ENCODE peak calls at places on chromosome 18, in eight cellular contexts. E is activated gamma-delta T cell treated with Interleukin-2 at 50 U/mL for 16 hours; W is T follicular helper cell; I is Right ventricle myocardium superior; Y is small intestine; R is left lobe of liver; A is stimulated activated naive CD4-positive, alpha-beta T cell; T is GM04503. Q is an unnamed sample.

GRCh38 chr18:12841070-12841469 is 43.0 kb downstream of the PTPN2 start:
- DNase-seq in Y (no peak), E (no peak), R (no peak), I (no peak), W (no peak), A (no peak), T (no peak), Q (no peak)

GRCh38 chr18:44602845-44603244 is 77.8 kb upstream of the SETBP1 start:
- DNase-seq in A (no peak), I (no peak), W (no peak), Y (no peak), R (no peak), E (no peak), T (no peak), Q (peak; percentile 84)

GRCh38 chr18:74436158-74436755 is 20.9 kb downstream of the DIPK1C start:
- DNase-seq in I (no peak), E (no peak), A (no peak), W (no peak), R (no peak), T (no peak), Y (no peak), Q (no peak)

GRCh38 chr18:79513381-79514081 is 117.8 kb downstream of the NFATC1 start:
- DNase-seq in I (no peak), Y (no peak), A (no peak), T (no peak), E (no peak), W (no peak), R (peak; percentile 42), Q (no peak)

GRCh38 chr18:76823166-76823539 is 796 bp downstream of the ZNF236 start:
- DNase-seq in Y (no peak), I (peak; percentile 53), T (no peak), E (no peak), W (no peak), A (no peak), R (no peak), Q (no peak)

GRCh38 chr18:79422022-79422782 is 26.5 kb downstream of the NFATC1 start:
- DNase-seq in E (no peak), R (no peak), T (no peak), Y (no peak), W (no peak), A (no peak), I (no peak), Q (no peak)

GRCh38 chr18:8703781-8704301 is 1.5 kb upstream of the MTCL1 start:
- DNase-seq in W (no peak), Y (peak; percentile 33), A (no peak), I (no peak), T (no peak), E (no peak), R (no peak), Q (no peak)

GRCh38 chr18:62828091-62828640 is 112.8 kb downstream of the PHLPP1 start:
- DNase-seq in Y (no peak), E (no peak), I (no peak), R (no peak), W (no peak), T (no peak), A (no peak), Q (no peak)

GRCh38 chr18:45540146-45540545 is 75.1 kb upstream of the SLC14A2 start:
- DNase-seq in I (no peak), T (no peak), A (no peak), R (no peak), E (no peak), Y (no peak), W (no peak), Q (no peak)

GRCh38 chr18:65737346-65737745 is 13.5 kb upstream of the CDH7 start:
- DNase-seq in E (no peak), W (no peak), I (no peak), T (no peak), A (no peak), Y (no peak), R (no peak), Q (no peak)

GRCh38 chr18:79400091-79400590 is 4.4 kb downstream of the NFATC1 start:
- DNase-seq in W (peak; percentile 62), E (peak; percentile 66), Y (peak; percentile 28), I (peak; percentile 89), A (peak; percentile 59), T (no peak), R (no peak), Q (no peak)

GRCh38 chr18:50614838-50615237 is 55.0 kb downstream of the MAPK4 start:
- DNase-seq in W (no peak), Y (no peak), E (no peak), R (peak; percentile 84), I (no peak), A (no peak), T (peak; percentile 8), Q (peak; percentile 95)

GRCh38 chr18:48934708-48935432 is 15.9 kb downstream of the SMAD7 start:
- DNase-seq in Y (no peak), E (no peak), W (no peak), I (peak; percentile 87), A (no peak), R (no peak), T (no peak), Q (no peak)

GRCh38 chr18:36378194-36378593 is 80.7 kb downstream of the FHOD3 start:
- DNase-seq in A (no peak), R (no peak), Y (no peak), I (no peak), T (no peak), E (no peak), W (no peak), Q (no peak)

GRCh38 chr18:2571200-2572143 is at the start of the genes METTL4 and NDC80:
- DNase-seq in E (peak; percentile 79), A (peak; percentile 82), I (peak; percentile 90), Y (peak; percentile 84), W (peak; percentile 76), T (peak; percentile 36), R (peak; percentile 88), Q (peak; percentile 87)

GRCh38 chr18:59801576-59801975 is 98.2 kb upstream of the PMAIP1 start:
- DNase-seq in W (no peak), I (no peak), A (no peak), E (no peak), Y (no peak), R (no peak), T (no peak), Q (no peak)

Q was measured in trophoblast cell.